ENCODE peak calls at places on chromosomes 2 and 18, in four cellular contexts. D is KBM-7, E is AG10803, J is CD14-positive monocyte. C is an unnamed sample.

GRCh38 chr2:226078656-226079055 is 679.1 kb downstream of the NYAP2 start:
- DNase-seq in J (no peak), D (no peak), E (no peak), C (no peak)

GRCh38 chr2:138277062-138277461 is 224.5 kb upstream of the SPOPL start:
- DNase-seq in E (no peak), J (no peak), D (no peak), C (no peak)

GRCh38 chr2:202171246-202171833 is 67.1 kb downstream of the SUMO1 start:
- DNase-seq in D (no peak), J (no peak), E (no peak), C (no peak)

GRCh38 chr2:205086689-205087088 is 541.4 kb downstream of the PARD3B start:
- DNase-seq in D (no peak), J (no peak), E (peak), C (no peak)

GRCh38 chr2:205408690-205409089 is 273.6 kb upstream of the NRP2 start:
- DNase-seq in D (no peak), E (peak), J (no peak), C (no peak)

GRCh38 chr2:69797235-69797634 is 32.2 kb upstream of the GMCL1 start:
- DNase-seq in D (no peak), J (no peak), E (no peak), C (no peak)

GRCh38 chr18:13577091-13577697 is 149.2 kb downstream of the FAM210A start:
- DNase-seq in D (peak), E (peak), J (peak), C (no peak)

GRCh38 chr2:160703648-160704585 is 210.3 kb upstream of the RBMS1 start:
- DNase-seq in J (peak), E (peak), D (peak), C (no peak)

GRCh38 chr2:132670104-132670960 is at the start of gene LYPD1:
- DNase-seq in J (no peak), D (no peak), E (no peak), C (no peak)

GRCh38 chr2:165610591-165611029 is 141.1 kb downstream of the CSRNP3 start:
- DNase-seq in E (no peak), J (no peak), D (peak), C (no peak)

GRCh38 chr2:235144291-235144690 is 192.5 kb downstream of the SH3BP4 start:
- DNase-seq in E (no peak), J (no peak), D (no peak), C (no peak)

GRCh38 chr18:68662779-68663178 is 52.1 kb downstream of the TMX3 start:
- DNase-seq in D (no peak), E (peak), J (no peak), C (no peak)

GRCh38 chr2:241618296-241618805 is 18.6 kb downstream of the THAP4 start:
- DNase-seq in J (no peak), D (no peak), E (no peak), C (no peak)

GRCh38 chr2:46248171-46248570 is 49.0 kb upstream of the EPAS1 start:
- DNase-seq in E (no peak), D (no peak), J (no peak), C (no peak)

GRCh38 chr18:51089691-51090090 is 59.7 kb downstream of the SMAD4 start:
- DNase-seq in J (no peak), D (no peak), E (peak), C (no peak)

GRCh38 chr2:232876978-232877441 is 6.9 kb downstream of the SNORC start:
- DNase-seq in D (no peak), E (no peak), J (no peak), C (no peak)

GRCh38 chr18:79503406-79503805 is 107.7 kb downstream of the NFATC1 start:
- DNase-seq in J (peak), E (no peak), D (no peak), C (no peak)

GRCh38 chr2:55888941-55889340 is 34.6 kb downstream of the EFEMP1 start:
- DNase-seq in J (no peak), D (no peak), E (peak), C (no peak)